ENCODE peak calls at places on chromosomes 6 and 20, in six cellular contexts. I, J, V, H, N and G are unnamed samples.

GRCh38 chr6:12017263-12017662 is 5.2 kb downstream of the HIVEP1 start:
- DNase-seq in J (no peak), H (no peak), N (no peak), I (no peak), V (no peak), G (no peak)

GRCh38 chr20:45945678-45946148 is 11.2 kb downstream of the PCIF1 start:
- DNase-seq in V (no peak), N (no peak), H (no peak), I (no peak), J (no peak), G (no peak)

GRCh38 chr6:15399651-15400470 is 154.0 kb downstream of the JARID2 start:
- DNase-seq in I (peak), H (no peak), J (peak), N (peak), V (no peak), G (peak)

GRCh38 chr20:9235518-9235917 is 166.6 kb downstream of the PLCB4 start:
- DNase-seq in I (no peak), H (no peak), V (no peak), N (no peak), J (peak), G (no peak)

GRCh38 chr6:154092336-154092962 is 53.4 kb downstream of the OPRM1 start:
- DNase-seq in N (no peak), I (no peak), V (no peak), H (no peak), J (no peak), G (no peak)

GRCh38 chr20:4688342-4688741 is 33.4 kb upstream of the PRND start:
- DNase-seq in J (no peak), N (no peak), I (no peak), V (no peak), H (no peak), G (no peak)

GRCh38 chr6:89260832-89261231 is 43.7 kb upstream of the GABRR1 start:
- DNase-seq in V (no peak), J (peak), N (no peak), H (no peak), I (no peak), G (no peak)

GRCh38 chr6:31581511-31582229 is 554 bp downstream of the LTB start:
- DNase-seq in J (no peak), I (no peak), V (no peak), N (no peak), H (no peak), G (no peak)

GRCh38 chr20:4090756-4091331 is 75.5 kb upstream of the RNF24 start:
- DNase-seq in H (no peak), I (no peak), N (peak), V (no peak), J (no peak), G (no peak)

GRCh38 chr6:139370047-139370706 is 4.3 kb downstream of the CITED2 start:
- DNase-seq in N (peak), I (no peak), H (no peak), J (no peak), V (no peak), G (peak)

GRCh38 chr20:13012886-13013285 is 4.1 kb downstream of the SPTLC3 start:
- DNase-seq in V (no peak), N (no peak), I (no peak), H (no peak), J (no peak), G (no peak)

GRCh38 chr6:106979435-106979884 is 4.9 kb upstream of the CD24 start:
- DNase-seq in J (peak), I (peak), V (peak), N (peak), H (peak), G (peak)

GRCh38 chr20:17650816-17651760 is 31.0 kb downstream of the RRBP1 start:
- DNase-seq in J (no peak), H (no peak), N (no peak), V (peak), I (no peak), G (no peak)

GRCh38 chr20:5821627-5822215 is 71.5 kb downstream of the SHLD1 start:
- DNase-seq in N (no peak), I (no peak), H (no peak), J (no peak), V (no peak), G (peak)

GRCh38 chr20:62356143-62356947 is 10.8 kb downstream of the LAMA5 start:
- DNase-seq in V (no peak), N (no peak), H (no peak), J (no peak), I (no peak), G (peak)

GRCh38 chr6:40782355-40782754 is 195.2 kb upstream of the LRFN2 start:
- DNase-seq in J (no peak), H (no peak), V (no peak), N (no peak), I (no peak), G (no peak)

GRCh38 chr6:41228616-41229015 is 467 bp downstream of the TREML4 start:
- DNase-seq in V (no peak), H (no peak), J (no peak), I (no peak), N (no peak), G (peak)

GRCh38 chr20:6007529-6008103 is 46.2 kb downstream of the LRRN4 start:
- DNase-seq in H (no peak), N (no peak), V (no peak), I (no peak), J (no peak), G (no peak)

GRCh38 chr20:46333136-46333991 is 25.1 kb upstream of the CDH22 start:
- DNase-seq in N (no peak), H (no peak), J (no peak), I (no peak), V (no peak), G (no peak)

GRCh38 chr20:20005381-20005780 is 11.8 kb upstream of the NAA20 start:
- DNase-seq in N (no peak), H (no peak), J (no peak), V (no peak), I (no peak), G (no peak)

GRCh38 chr6:156934054-156934424 is 156.9 kb downstream of the ARID1B start:
- DNase-seq in V (no peak), N (no peak), H (no peak), I (no peak), J (peak), G (no peak)

GRCh38 chr6:30219244-30219643 is 6.0 kb upstream of the TRIM26 start:
- DNase-seq in I (no peak), V (peak), H (no peak), N (peak), J (peak), G (no peak)

GRCh38 chr20:53660947-53661381 is 67.3 kb upstream of the ZNF217 start:
- DNase-seq in V (peak), N (no peak), H (no peak), J (no peak), I (no peak), G (no peak)

GRCh38 chr6:120108061-120108795 is 758.7 kb upstream of the MAN1A1 start:
- DNase-seq in I (no peak), H (no peak), J (no peak), V (no peak), N (no peak), G (no peak)

GRCh38 chr20:22620342-22620741 is 36.0 kb upstream of the FOXA2 start:
- DNase-seq in N (no peak), H (no peak), J (no peak), V (no peak), I (no peak), G (no peak)

GRCh38 chr20:58161192-58161591 is 67.3 kb downstream of the ANKRD60 start:
- DNase-seq in V (no peak), J (no peak), I (no peak), H (no peak), N (no peak), G (no peak)

GRCh38 chr6:26205161-26205624 is 118.0 kb downstream of the HFE start:
- DNase-seq in N (peak), J (peak), H (no peak), V (peak), I (peak), G (peak)

GRCh38 chr6:64217721-64218603 is 582.4 kb downstream of the PHF3 start:
- DNase-seq in N (peak), I (no peak), H (no peak), V (peak), J (no peak), G (no peak)

GRCh38 chr20:16011519-16011918 is 561.7 kb downstream of the KIF16B start:
- DNase-seq in N (no peak), H (no peak), J (no peak), I (no peak), V (no peak), G (no peak)

GRCh38 chr20:16947346-16947943 is 199.3 kb downstream of the OTOR start:
- DNase-seq in H (no peak), J (no peak), I (no peak), N (peak), V (no peak), G (no peak)

GRCh38 chr6:4512101-4512500 is 264.1 kb upstream of the CDYL start:
- DNase-seq in J (no peak), N (no peak), V (no peak), I (no peak), H (no peak), G (no peak)

GRCh38 chr6:22470454-22471368 is 98.7 kb upstream of the HDGFL1 start:
- DNase-seq in J (peak), I (peak), H (no peak), N (no peak), V (no peak), G (peak)

GRCh38 chr6:108797951-108798671 is 50.1 kb upstream of the ARMC2 start:
- DNase-seq in N (no peak), V (no peak), J (no peak), H (no peak), I (no peak), G (no peak)

GRCh38 chr6:44740566-44741120 is 353.1 kb downstream of the CDC5L start:
- DNase-seq in H (no peak), N (no peak), I (no peak), V (no peak), J (no peak), G (no peak)

GRCh38 chr6:149060300-149060984 is 257.1 kb upstream of the TAB2 start:
- DNase-seq in N (no peak), V (peak), H (peak), J (no peak), I (peak), G (peak)

GRCh38 chr20:47720636-47721427 is 64.4 kb downstream of the SULF2 start:
- DNase-seq in I (no peak), H (no peak), J (no peak), N (no peak), V (no peak), G (no peak)

GRCh38 chr6:125753218-125753936 is 3.9 kb downstream of the HEY2 start:
- DNase-seq in V (no peak), I (no peak), H (no peak), J (no peak), N (no peak), G (no peak)